ENCODE peak calls at places on chromosomes 2 and 18, in eight cellular contexts. S is HFF-Myc, N is myocyte, V is H7, G is fibroblast of pulmonary artery, U is activated gamma-delta T cell, I is BJ, L is cardiac fibroblast. J is an unnamed sample.

GRCh38 chr18:5627756-5628511 is 84.1 kb upstream of the EPB41L3 start:
- DNase-seq in G (no peak), L (no peak), S (no peak), U (no peak), N (no peak), V (no peak), I (no peak), J (no peak)

GRCh38 chr2:10375570-10376266 is 72.4 kb downstream of the ODC1 start:
- DNase-seq in G (no peak), S (no peak), I (no peak), L (no peak), U (no peak), V (no peak), N (no peak), J (no peak)

GRCh38 chr2:223626713-223627112 is 24.6 kb upstream of the SCG2 start:
- DNase-seq in G (peak), I (no peak), U (no peak), L (peak), N (peak), S (no peak), V (no peak), J (no peak)

GRCh38 chr2:148927010-148927409 is 52.0 kb downstream of the KIF5C start:
- DNase-seq in S (no peak), U (no peak), V (peak), L (no peak), G (no peak), I (no peak), N (no peak), J (no peak)

GRCh38 chr18:48356151-48356745 is 52.9 kb downstream of the ZBTB7C start:
- DNase-seq in N (no peak), V (no peak), L (no peak), U (no peak), S (no peak), I (no peak), G (no peak), J (no peak)

GRCh38 chr2:28543316-28544068 is 47.6 kb downstream of the PLB1 start:
- DNase-seq in V (no peak), I (no peak), G (peak), U (no peak), S (no peak), N (peak), L (peak), J (no peak)

GRCh38 chr2:71545572-71546274 is 92.4 kb downstream of the DYSF start:
- DNase-seq in S (peak), N (peak), G (peak), U (no peak), V (peak), L (peak), I (no peak), J (peak)

GRCh38 chr2:237221443-237221842 is 135.8 kb downstream of the COPS8 start:
- DNase-seq in N (no peak), V (no peak), U (no peak), S (no peak), I (no peak), G (no peak), L (no peak), J (peak)

GRCh38 chr18:24176727-24177416 is 38.0 kb downstream of the CABYR start:
- DNase-seq in U (no peak), N (peak), G (peak), V (peak), I (no peak), S (peak), L (peak), J (peak)

GRCh38 chr18:79606621-79607331 is 72.8 kb upstream of the CTDP1 start:
- DNase-seq in U (no peak), L (no peak), G (no peak), I (no peak), V (no peak), S (no peak), N (no peak), J (no peak)

GRCh38 chr18:63079114-63079513 is 240.5 kb downstream of the BCL2 start:
- DNase-seq in N (no peak), V (no peak), G (no peak), U (no peak), S (no peak), L (no peak), I (no peak), J (no peak)

GRCh38 chr2:53969285-53970094 is 1.3 kb downstream of the PSME4 start:
- DNase-seq in N (peak), I (no peak), L (peak), G (peak), S (no peak), U (no peak), V (no peak), J (peak)

GRCh38 chr18:74715306-74715705 is 117.6 kb downstream of the ZNF407 start:
- DNase-seq in I (no peak), N (no peak), V (no peak), L (no peak), G (no peak), S (no peak), U (no peak), J (no peak)

GRCh38 chr2:191664823-191665222 is 13.1 kb upstream of the NABP1 start:
- DNase-seq in N (no peak), I (no peak), V (no peak), L (no peak), S (no peak), U (no peak), G (no peak), J (no peak)

GRCh38 chr2:212902421-212902820 is 249.0 kb downstream of the IKZF2 start:
- DNase-seq in V (no peak), L (no peak), S (no peak), N (no peak), U (no peak), G (no peak), I (no peak), J (no peak)

GRCh38 chr18:58221060-58221725 is 177.2 kb downstream of the NEDD4L start:
- DNase-seq in N (no peak), L (peak), S (no peak), I (no peak), G (peak), U (no peak), V (peak), J (peak)

GRCh38 chr18:24127735-24128134 is 11.1 kb upstream of the CABYR start:
- DNase-seq in G (no peak), N (no peak), L (no peak), U (no peak), I (no peak), S (no peak), V (no peak), J (no peak)

GRCh38 chr18:33839452-33840225 is 261.6 kb downstream of the ASXL3 start:
- DNase-seq in L (peak), G (peak), N (peak), V (peak), I (no peak), U (no peak), S (peak), J (peak)

GRCh38 chr2:141439524-141439923 is 691.3 kb downstream of the LRP1B start:
- DNase-seq in S (no peak), L (no peak), V (no peak), U (no peak), N (no peak), I (no peak), G (no peak), J (no peak)

GRCh38 chr2:195150819-195151218 is 506.2 kb upstream of the SLC39A10 start:
- DNase-seq in L (no peak), U (no peak), I (no peak), V (no peak), N (no peak), S (no peak), G (no peak), J (no peak)

GRCh38 chr18:22493940-22494339 is 76.2 kb upstream of the CTAGE1 start:
- DNase-seq in S (no peak), I (no peak), U (no peak), V (no peak), G (peak), L (peak), N (no peak), J (no peak)

GRCh38 chr2:97068074-97068473 is 26.6 kb downstream of the FAHD2B start:
- DNase-seq in G (no peak), S (no peak), I (no peak), L (peak), U (no peak), V (no peak), N (no peak), J (no peak)

GRCh38 chr18:33934258-33934657 is 290.5 kb downstream of the NOL4 start:
- DNase-seq in V (no peak), G (no peak), I (no peak), U (no peak), S (no peak), N (no peak), L (no peak), J (no peak)

GRCh38 chr2:129731925-129732629 is 247.4 kb upstream of the RAB6C start:
- DNase-seq in V (no peak), U (no peak), S (no peak), L (no peak), N (no peak), I (no peak), G (no peak), J (no peak)

GRCh38 chr2:20588918-20589871 is 61.7 kb downstream of the HS1BP3 start:
- DNase-seq in U (no peak), L (no peak), G (no peak), N (no peak), I (no peak), S (no peak), V (peak), J (no peak)

GRCh38 chr2:71880287-71880686 is 267.4 kb downstream of the CYP26B1 start:
- DNase-seq in L (no peak), G (no peak), V (no peak), N (no peak), S (no peak), I (no peak), U (no peak), J (no peak)

GRCh38 chr2:223811757-223812156 is 25.6 kb downstream of the AP1S3 start:
- DNase-seq in L (peak), I (no peak), N (no peak), S (no peak), V (no peak), U (no peak), G (no peak), J (no peak)

GRCh38 chr2:115162454-115163293 is 720.2 kb downstream of the DPP10 start:
- DNase-seq in G (no peak), I (no peak), V (peak), N (no peak), L (no peak), S (no peak), U (no peak), J (no peak)

GRCh38 chr2:240498171-240498957 is 59.4 kb downstream of the ANKMY1 start:
- DNase-seq in G (no peak), L (no peak), V (no peak), N (peak), S (no peak), I (no peak), U (no peak), J (no peak)

GRCh38 chr18:50356036-50356945 is 18.6 kb upstream of the SKA1 start:
- DNase-seq in U (no peak), V (no peak), G (peak), L (peak), I (no peak), N (peak), S (no peak), J (no peak)

GRCh38 chr2:159946326-159946992 is 116.0 kb downstream of the PLA2R1 start:
- DNase-seq in V (no peak), S (peak), L (peak), U (no peak), N (peak), I (peak), G (peak), J (no peak)

GRCh38 chr18:62596145-62597005 is 73.5 kb downstream of the ZCCHC2 start:
- DNase-seq in S (no peak), V (peak), N (no peak), I (no peak), G (peak), L (peak), U (no peak), J (no peak)

GRCh38 chr2:127143851-127144782 is 37.2 kb upstream of the BIN1 start:
- DNase-seq in U (no peak), N (peak), G (peak), L (peak), S (no peak), V (peak), I (no peak), J (peak)

J was measured in ACHN.